ENCODE peak calls at places on chromosome 1, in seven cellular contexts. One of them, this sample, is unnamed.

GRCh38 chr1:5644281-5645134 is 347.7 kb downstream of the NPHP4 start:
- DNase-seq in neuronal stem cell: no peak
- DNase-seq in H1: peak; percentile 32
- DNase-seq in trophoblast cell: no peak
- DNase-seq in H9: peak; percentile 12
- DNase-seq in IMR-90: no peak
- DNase-seq in mesendoderm: no peak
- DNase-seq in this sample: no peak

GRCh38 chr1:24331961-24332673 is 13.0 kb downstream of the GRHL3 start:
- DNase-seq in IMR-90: no peak
- DNase-seq in H1: no peak
- DNase-seq in trophoblast cell: no peak
- DNase-seq in neuronal stem cell: no peak
- DNase-seq in H9: no peak
- DNase-seq in mesendoderm: peak; percentile 69
- DNase-seq in this sample: no peak

GRCh38 chr1:246329900-246330299 is 177.2 kb downstream of the SMYD3 start:
- DNase-seq in trophoblast cell: no peak
- DNase-seq in neuronal stem cell: no peak
- DNase-seq in mesendoderm: no peak
- DNase-seq in H9: no peak
- DNase-seq in H1: no peak
- DNase-seq in IMR-90: no peak
- DNase-seq in this sample: no peak

GRCh38 chr1:111672338-111672737 is 52.7 kb downstream of the RAP1A start:
- DNase-seq in trophoblast cell: no peak
- DNase-seq in H1: no peak
- DNase-seq in H9: no peak
- DNase-seq in IMR-90: peak; percentile 30
- DNase-seq in neuronal stem cell: no peak
- DNase-seq in mesendoderm: no peak
- DNase-seq in this sample: no peak

GRCh38 chr1:94579876-94580294 is 38.3 kb upstream of the F3 start:
- DNase-seq in mesendoderm: peak; percentile 97
- DNase-seq in neuronal stem cell: no peak
- DNase-seq in IMR-90: peak; percentile 98
- DNase-seq in H9: peak; percentile 69
- DNase-seq in trophoblast cell: peak; percentile 97
- DNase-seq in H1: no peak
- DNase-seq in this sample: peak; percentile 94

GRCh38 chr1:210373878-210374599 is 45.3 kb downstream of the HHAT start:
- DNase-seq in mesendoderm: peak; percentile 100
- DNase-seq in H9: peak; percentile 91
- DNase-seq in IMR-90: peak; percentile 97
- DNase-seq in H1: peak; percentile 90
- DNase-seq in trophoblast cell: peak; percentile 97
- DNase-seq in neuronal stem cell: peak; percentile 79
- DNase-seq in this sample: peak; percentile 99

GRCh38 chr1:192491804-192492554 is 83.6 kb upstream of the RGS1 start:
- DNase-seq in trophoblast cell: no peak
- DNase-seq in mesendoderm: no peak
- DNase-seq in H1: no peak
- DNase-seq in H9: no peak
- DNase-seq in neuronal stem cell: no peak
- DNase-seq in IMR-90: peak; percentile 45
- DNase-seq in this sample: peak; percentile 45

GRCh38 chr1:196651637-196652215 is at the start of gene CFH:
- DNase-seq in H1: no peak
- DNase-seq in IMR-90: peak; percentile 91
- DNase-seq in mesendoderm: no peak
- DNase-seq in trophoblast cell: peak; percentile 3
- DNase-seq in H9: no peak
- DNase-seq in neuronal stem cell: no peak
- DNase-seq in this sample: peak; percentile 88

GRCh38 chr1:234517087-234517802 is 38.3 kb upstream of the TARBP1 start:
- DNase-seq in H9: no peak
- DNase-seq in H1: no peak
- DNase-seq in IMR-90: no peak
- DNase-seq in mesendoderm: no peak
- DNase-seq in trophoblast cell: no peak
- DNase-seq in neuronal stem cell: no peak
- DNase-seq in this sample: no peak

GRCh38 chr1:108600504-108600903 is 40.6 kb downstream of the EEIG2 start:
- DNase-seq in mesendoderm: no peak
- DNase-seq in trophoblast cell: no peak
- DNase-seq in IMR-90: no peak
- DNase-seq in H9: no peak
- DNase-seq in neuronal stem cell: no peak
- DNase-seq in H1: no peak
- DNase-seq in this sample: peak; percentile 72

GRCh38 chr1:186183219-186183618 is 191.8 kb downstream of the TPR start:
- DNase-seq in trophoblast cell: peak; percentile 92
- DNase-seq in IMR-90: peak; percentile 58
- DNase-seq in mesendoderm: no peak
- DNase-seq in H1: no peak
- DNase-seq in H9: no peak
- DNase-seq in neuronal stem cell: no peak
- DNase-seq in this sample: peak; percentile 24

GRCh38 chr1:174189424-174190062 is 30.2 kb downstream of the RABGAP1L start:
- DNase-seq in trophoblast cell: no peak
- DNase-seq in H9: no peak
- DNase-seq in H1: no peak
- DNase-seq in IMR-90: no peak
- DNase-seq in neuronal stem cell: no peak
- DNase-seq in mesendoderm: no peak
- DNase-seq in this sample: no peak

GRCh38 chr1:243950166-243950565 is 100.1 kb upstream of the AKT3 start:
- DNase-seq in H1: peak; percentile 10
- DNase-seq in IMR-90: peak; percentile 94
- DNase-seq in H9: no peak
- DNase-seq in mesendoderm: peak; percentile 62
- DNase-seq in trophoblast cell: peak; percentile 61
- DNase-seq in neuronal stem cell: no peak
- DNase-seq in this sample: peak; percentile 85

GRCh38 chr1:65147424-65148177 is 402 bp upstream of the AK4 start:
- DNase-seq in IMR-90: no peak
- DNase-seq in trophoblast cell: peak; percentile 53
- DNase-seq in mesendoderm: peak; percentile 43
- DNase-seq in neuronal stem cell: peak; percentile 31
- DNase-seq in H1: peak; percentile 67
- DNase-seq in H9: peak; percentile 53
- DNase-seq in this sample: peak; percentile 15

GRCh38 chr1:27026621-27027574 is 14.2 kb upstream of the TENT5B start:
- DNase-seq in H1: peak; percentile 83
- DNase-seq in H9: peak; percentile 92
- DNase-seq in IMR-90: peak; percentile 69
- DNase-seq in trophoblast cell: peak; percentile 40
- DNase-seq in neuronal stem cell: no peak
- DNase-seq in mesendoderm: peak; percentile 92
- DNase-seq in this sample: peak; percentile 88

DNA sequence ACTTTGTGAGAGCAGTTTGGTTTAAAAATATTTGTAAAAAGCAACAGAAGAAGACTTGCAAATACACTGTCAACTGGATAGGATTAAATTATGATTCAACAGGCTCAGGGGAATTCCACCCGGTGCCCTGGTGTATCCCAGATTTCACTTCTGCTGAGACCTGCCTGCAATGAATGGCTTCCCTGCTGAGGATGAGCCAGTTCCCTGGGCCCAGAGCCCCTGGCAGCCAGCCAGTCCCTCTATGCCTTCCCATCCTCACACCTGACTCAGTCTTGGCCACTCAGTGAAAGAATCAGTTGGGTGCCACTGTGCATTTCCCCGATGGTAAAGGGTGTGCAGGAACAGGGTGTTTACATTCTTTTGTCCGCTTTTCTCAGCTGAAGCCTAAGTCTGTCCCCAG is 64.4 kb downstream of the KCTD3 start:
- DNase-seq in H1: no peak
- DNase-seq in trophoblast cell: no peak
- DNase-seq in H9: no peak
- DNase-seq in neuronal stem cell: no peak
- DNase-seq in IMR-90: peak; percentile 74
- DNase-seq in mesendoderm: no peak
- DNase-seq in this sample: peak; percentile 6
- H3K23ac ChIP-seq in H1: no peak overlapping the region
- H3K23ac ChIP-seq in trophoblast cell: no peak overlapping the region
- H3K23ac ChIP-seq in H9: no peak overlapping the region
- H3K23ac ChIP-seq in neuronal stem cell: peak overlapping the region; percentile 8
- H3K23ac ChIP-seq in IMR-90: no peak overlapping the region
- H3K23ac ChIP-seq in mesendoderm: no peak overlapping the region
- H3K23ac ChIP-seq in this sample: no peak overlapping the region

GRCh38 chr1:198350456-198350855 is 190.0 kb downstream of the ATP6V1G3 start:
- DNase-seq in IMR-90: no peak
- DNase-seq in neuronal stem cell: no peak
- DNase-seq in H9: no peak
- DNase-seq in trophoblast cell: no peak
- DNase-seq in H1: no peak
- DNase-seq in mesendoderm: no peak
- DNase-seq in this sample: no peak
- H3K23ac ChIP-seq in IMR-90: no peak overlapping the region
- H3K23ac ChIP-seq in neuronal stem cell: no peak overlapping the region
- H3K23ac ChIP-seq in H9: no peak overlapping the region
- H3K23ac ChIP-seq in trophoblast cell: no peak overlapping the region
- H3K23ac ChIP-seq in H1: no peak overlapping the region
- H3K23ac ChIP-seq in mesendoderm: no peak overlapping the region
- H3K23ac ChIP-seq in this sample: no peak overlapping the region

DNA sequence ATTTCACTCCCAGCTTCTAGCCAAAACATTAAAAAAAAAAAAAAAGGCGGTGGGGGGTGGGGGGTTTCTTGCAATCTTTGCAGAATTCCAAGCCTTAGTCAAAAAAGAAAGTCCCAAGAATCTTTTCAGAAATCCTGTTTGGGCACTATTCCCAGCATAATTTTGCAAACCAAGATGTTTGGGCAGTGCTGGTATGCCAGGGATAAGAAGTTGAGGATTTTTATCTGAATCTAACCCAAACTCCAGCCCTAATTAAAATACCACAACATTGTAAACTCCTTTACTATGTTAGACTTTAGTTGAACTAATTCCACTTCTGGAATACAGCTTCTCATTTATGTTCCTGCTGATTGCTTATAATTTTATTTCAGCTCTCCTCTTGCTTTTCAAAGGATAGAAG is 504.1 kb upstream of the ADGRL2 start:
- DNase-seq in IMR-90: no peak
- DNase-seq in H1: no peak
- DNase-seq in H9: no peak
- DNase-seq in neuronal stem cell: no peak
- DNase-seq in trophoblast cell: peak; percentile 48
- DNase-seq in mesendoderm: no peak
- DNase-seq in this sample: no peak
- H3K23ac ChIP-seq in IMR-90: no peak overlapping the region
- H3K23ac ChIP-seq in H1: no peak overlapping the region
- H3K23ac ChIP-seq in H9: no peak overlapping the region
- H3K23ac ChIP-seq in neuronal stem cell: no peak overlapping the region
- H3K23ac ChIP-seq in trophoblast cell: no peak overlapping the region
- H3K23ac ChIP-seq in mesendoderm: no peak overlapping the region
- H3K23ac ChIP-seq in this sample: no peak overlapping the region

GRCh38 chr1:68456207-68456606 is 6.5 kb upstream of the RPE65 start:
- DNase-seq in trophoblast cell: no peak
- DNase-seq in neuronal stem cell: no peak
- DNase-seq in H1: no peak
- DNase-seq in H9: no peak
- DNase-seq in mesendoderm: no peak
- DNase-seq in IMR-90: no peak
- DNase-seq in this sample: no peak

GRCh38 chr1:68459091-68459490 is 9.3 kb upstream of the RPE65 start:
- DNase-seq in neuronal stem cell: no peak
- DNase-seq in mesendoderm: no peak
- DNase-seq in H1: no peak
- DNase-seq in IMR-90: no peak
- DNase-seq in trophoblast cell: no peak
- DNase-seq in H9: no peak
- DNase-seq in this sample: no peak

GRCh38 chr1:68460935-68461334 is 11.2 kb upstream of the RPE65 start:
- DNase-seq in H9: no peak
- DNase-seq in mesendoderm: no peak
- DNase-seq in IMR-90: no peak
- DNase-seq in H1: no peak
- DNase-seq in trophoblast cell: no peak
- DNase-seq in neuronal stem cell: no peak
- DNase-seq in this sample: no peak

GRCh38 chr1:68464891-68465290 is 15.1 kb upstream of the RPE65 start:
- DNase-seq in IMR-90: no peak
- DNase-seq in mesendoderm: peak; percentile 83
- DNase-seq in H1: no peak
- DNase-seq in H9: peak; percentile 55
- DNase-seq in neuronal stem cell: no peak
- DNase-seq in trophoblast cell: peak; percentile 82
- DNase-seq in this sample: no peak

DNA sequence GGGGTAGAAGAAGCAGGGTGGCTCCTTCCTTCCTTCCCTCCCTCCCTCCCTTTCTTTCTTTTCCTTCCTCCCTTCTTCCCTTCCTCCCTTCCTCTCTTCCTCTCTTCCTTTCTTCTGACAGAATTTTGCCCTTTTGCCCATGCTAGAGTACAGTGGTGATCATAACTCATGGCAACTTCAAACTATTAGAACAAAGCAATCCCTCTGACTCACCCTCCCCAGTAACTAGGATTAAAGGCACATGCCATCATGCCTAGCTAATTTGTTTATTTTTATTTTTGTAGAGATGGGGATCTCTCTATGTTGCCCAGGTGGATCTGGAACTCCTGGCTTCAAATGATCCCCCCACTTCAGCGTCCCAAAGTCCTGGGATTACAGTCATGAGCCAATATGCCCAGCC is 10.0 kb upstream of the RPE65 start:
- DNase-seq in H1: no peak
- DNase-seq in mesendoderm: no peak
- DNase-seq in neuronal stem cell: no peak
- DNase-seq in trophoblast cell: no peak
- DNase-seq in IMR-90: peak; percentile 37
- DNase-seq in H9: no peak
- DNase-seq in this sample: peak; percentile 29
- H3K23ac ChIP-seq in H1: no peak overlapping the region
- H3K23ac ChIP-seq in mesendoderm: no peak overlapping the region
- H3K23ac ChIP-seq in neuronal stem cell: no peak overlapping the region
- H3K23ac ChIP-seq in trophoblast cell: no peak overlapping the region
- H3K23ac ChIP-seq in IMR-90: no peak overlapping the region
- H3K23ac ChIP-seq in H9: no peak overlapping the region
- H3K23ac ChIP-seq in this sample: no peak overlapping the region

GRCh38 chr1:101915597-101915996 is 81.1 kb downstream of the OLFM3 start:
- DNase-seq in H1: no peak
- DNase-seq in mesendoderm: no peak
- DNase-seq in H9: no peak
- DNase-seq in neuronal stem cell: no peak
- DNase-seq in trophoblast cell: no peak
- DNase-seq in IMR-90: no peak
- DNase-seq in this sample: no peak
- H3K23ac ChIP-seq in H1: no peak overlapping the region
- H3K23ac ChIP-seq in mesendoderm: no peak overlapping the region
- H3K23ac ChIP-seq in H9: no peak overlapping the region
- H3K23ac ChIP-seq in neuronal stem cell: no peak overlapping the region
- H3K23ac ChIP-seq in trophoblast cell: no peak overlapping the region
- H3K23ac ChIP-seq in IMR-90: no peak overlapping the region
- H3K23ac ChIP-seq in this sample: no peak overlapping the region

GRCh38 chr1:33740040-33740745 is 123.7 kb upstream of the HMGB4 start:
- DNase-seq in trophoblast cell: no peak
- DNase-seq in H1: no peak
- DNase-seq in neuronal stem cell: no peak
- DNase-seq in mesendoderm: peak; percentile 19
- DNase-seq in IMR-90: no peak
- DNase-seq in H9: no peak
- DNase-seq in this sample: no peak
- H3K23ac ChIP-seq in trophoblast cell: no peak overlapping the region
- H3K23ac ChIP-seq in H1: no peak overlapping the region
- H3K23ac ChIP-seq in neuronal stem cell: no peak overlapping the region
- H3K23ac ChIP-seq in mesendoderm: no peak overlapping the region
- H3K23ac ChIP-seq in IMR-90: no peak overlapping the region
- H3K23ac ChIP-seq in H9: no peak overlapping the region
- H3K23ac ChIP-seq in this sample: no peak overlapping the region

GRCh38 chr1:165441166-165441955 is 3.6 kb downstream of the RXRG start:
- DNase-seq in mesendoderm: no peak
- DNase-seq in IMR-90: no peak
- DNase-seq in neuronal stem cell: no peak
- DNase-seq in H9: no peak
- DNase-seq in H1: no peak
- DNase-seq in trophoblast cell: no peak
- DNase-seq in this sample: no peak
- H3K23ac ChIP-seq in mesendoderm: no peak overlapping the region
- H3K23ac ChIP-seq in IMR-90: no peak overlapping the region
- H3K23ac ChIP-seq in neuronal stem cell: no peak overlapping the region
- H3K23ac ChIP-seq in H9: no peak overlapping the region
- H3K23ac ChIP-seq in H1: no peak overlapping the region
- H3K23ac ChIP-seq in trophoblast cell: no peak overlapping the region
- H3K23ac ChIP-seq in this sample: no peak overlapping the region

This sample was measured in mesenchymal stem cell.